ENCODE peak calls at places on chromosome 5, in ten cellular contexts. One of them, this sample, is unnamed.

GRCh38 chr5:66285343-66285942 is 141.3 kb downstream of the SREK1 start:
- DNase-seq in stimulated activated CD8-positive, alpha-beta memory T cell treated with anti-CD3 and anti-CD28 coated beads, Interleukin-4, amount 100 ng/mL, for 1 hour: no peak
- DNase-seq in NCI-H1105 treated with DMSO at 0.1 percent for 48 hours: no peak
- DNase-seq in left ventricle myocardium inferior: no peak
- DNase-seq in activated naive CD4-positive, alpha-beta T cell treated with anti-CD3 and anti-CD28 coated beads, Interleukin-2, amount 10 ng/mL, durations not matched to agents 7 days and 5 days: no peak
- DNase-seq in CD4-positive, CD25-positive, alpha-beta regulatory T cell: no peak
- DNase-seq in choroid plexus epithelial cell: no peak
- DNase-seq in AG20443: no peak
- DNase-seq in fibroblast of gingiva: no peak
- DNase-seq in naive B cell: no peak
- DNase-seq in this sample: no peak

GRCh38 chr5:10118150-10118549 is 131.5 kb downstream of the ATPSCKMT start:
- DNase-seq in stimulated activated CD8-positive, alpha-beta memory T cell treated with anti-CD3 and anti-CD28 coated beads, Interleukin-4, amount 100 ng/mL, for 1 hour: no peak
- DNase-seq in NCI-H1105 treated with DMSO at 0.1 percent for 48 hours: no peak
- DNase-seq in left ventricle myocardium inferior: no peak
- DNase-seq in activated naive CD4-positive, alpha-beta T cell treated with anti-CD3 and anti-CD28 coated beads, Interleukin-2, amount 10 ng/mL, durations not matched to agents 7 days and 5 days: no peak
- DNase-seq in CD4-positive, CD25-positive, alpha-beta regulatory T cell: no peak
- DNase-seq in choroid plexus epithelial cell: no peak
- DNase-seq in AG20443: peak; percentile 26
- DNase-seq in fibroblast of gingiva: no peak
- DNase-seq in naive B cell: no peak
- DNase-seq in this sample: no peak

GRCh38 chr5:112918136-112918535 is 3.9 kb downstream of the REEP5 start:
- DNase-seq in stimulated activated CD8-positive, alpha-beta memory T cell treated with anti-CD3 and anti-CD28 coated beads, Interleukin-4, amount 100 ng/mL, for 1 hour: no peak
- DNase-seq in NCI-H1105 treated with DMSO at 0.1 percent for 48 hours: no peak
- DNase-seq in left ventricle myocardium inferior: no peak
- DNase-seq in activated naive CD4-positive, alpha-beta T cell treated with anti-CD3 and anti-CD28 coated beads, Interleukin-2, amount 10 ng/mL, durations not matched to agents 7 days and 5 days: no peak
- DNase-seq in CD4-positive, CD25-positive, alpha-beta regulatory T cell: no peak
- DNase-seq in choroid plexus epithelial cell: no peak
- DNase-seq in AG20443: no peak
- DNase-seq in fibroblast of gingiva: no peak
- DNase-seq in naive B cell: no peak
- DNase-seq in this sample: no peak

GRCh38 chr5:148033138-148033537 is 30.6 kb upstream of the SPINK5 start:
- DNase-seq in stimulated activated CD8-positive, alpha-beta memory T cell treated with anti-CD3 and anti-CD28 coated beads, Interleukin-4, amount 100 ng/mL, for 1 hour: no peak
- DNase-seq in NCI-H1105 treated with DMSO at 0.1 percent for 48 hours: no peak
- DNase-seq in left ventricle myocardium inferior: no peak
- DNase-seq in activated naive CD4-positive, alpha-beta T cell treated with anti-CD3 and anti-CD28 coated beads, Interleukin-2, amount 10 ng/mL, durations not matched to agents 7 days and 5 days: no peak
- DNase-seq in CD4-positive, CD25-positive, alpha-beta regulatory T cell: no peak
- DNase-seq in choroid plexus epithelial cell: no peak
- DNase-seq in AG20443: no peak
- DNase-seq in fibroblast of gingiva: no peak
- DNase-seq in naive B cell: no peak
- DNase-seq in this sample: no peak

GRCh38 chr5:170747851-170748250 is 35.7 kb upstream of the GABRP start:
- DNase-seq in stimulated activated CD8-positive, alpha-beta memory T cell treated with anti-CD3 and anti-CD28 coated beads, Interleukin-4, amount 100 ng/mL, for 1 hour: no peak
- DNase-seq in NCI-H1105 treated with DMSO at 0.1 percent for 48 hours: no peak
- DNase-seq in left ventricle myocardium inferior: no peak
- DNase-seq in activated naive CD4-positive, alpha-beta T cell treated with anti-CD3 and anti-CD28 coated beads, Interleukin-2, amount 10 ng/mL, durations not matched to agents 7 days and 5 days: no peak
- DNase-seq in CD4-positive, CD25-positive, alpha-beta regulatory T cell: no peak
- DNase-seq in choroid plexus epithelial cell: peak; percentile 31
- DNase-seq in AG20443: no peak
- DNase-seq in fibroblast of gingiva: no peak
- DNase-seq in naive B cell: no peak
- DNase-seq in this sample: no peak

GRCh38 chr5:67405101-67405364 is 208.4 kb upstream of the CD180 start:
- DNase-seq in stimulated activated CD8-positive, alpha-beta memory T cell treated with anti-CD3 and anti-CD28 coated beads, Interleukin-4, amount 100 ng/mL, for 1 hour: no peak
- DNase-seq in NCI-H1105 treated with DMSO at 0.1 percent for 48 hours: no peak
- DNase-seq in left ventricle myocardium inferior: no peak
- DNase-seq in activated naive CD4-positive, alpha-beta T cell treated with anti-CD3 and anti-CD28 coated beads, Interleukin-2, amount 10 ng/mL, durations not matched to agents 7 days and 5 days: no peak
- DNase-seq in CD4-positive, CD25-positive, alpha-beta regulatory T cell: no peak
- DNase-seq in choroid plexus epithelial cell: no peak
- DNase-seq in AG20443: no peak
- DNase-seq in fibroblast of gingiva: no peak
- DNase-seq in naive B cell: no peak
- DNase-seq in this sample: no peak

GRCh38 chr5:107551088-107551487 is 119.6 kb downstream of the EFNA5 start:
- DNase-seq in stimulated activated CD8-positive, alpha-beta memory T cell treated with anti-CD3 and anti-CD28 coated beads, Interleukin-4, amount 100 ng/mL, for 1 hour: no peak
- DNase-seq in NCI-H1105 treated with DMSO at 0.1 percent for 48 hours: no peak
- DNase-seq in left ventricle myocardium inferior: no peak
- DNase-seq in activated naive CD4-positive, alpha-beta T cell treated with anti-CD3 and anti-CD28 coated beads, Interleukin-2, amount 10 ng/mL, durations not matched to agents 7 days and 5 days: no peak
- DNase-seq in CD4-positive, CD25-positive, alpha-beta regulatory T cell: no peak
- DNase-seq in choroid plexus epithelial cell: no peak
- DNase-seq in AG20443: no peak
- DNase-seq in fibroblast of gingiva: no peak
- DNase-seq in naive B cell: no peak
- DNase-seq in this sample: no peak

GRCh38 chr5:157989296-157989695 is 130.4 kb upstream of the CLINT1 start:
- DNase-seq in stimulated activated CD8-positive, alpha-beta memory T cell treated with anti-CD3 and anti-CD28 coated beads, Interleukin-4, amount 100 ng/mL, for 1 hour: no peak
- DNase-seq in NCI-H1105 treated with DMSO at 0.1 percent for 48 hours: no peak
- DNase-seq in left ventricle myocardium inferior: no peak
- DNase-seq in activated naive CD4-positive, alpha-beta T cell treated with anti-CD3 and anti-CD28 coated beads, Interleukin-2, amount 10 ng/mL, durations not matched to agents 7 days and 5 days: no peak
- DNase-seq in CD4-positive, CD25-positive, alpha-beta regulatory T cell: no peak
- DNase-seq in choroid plexus epithelial cell: peak; percentile 59
- DNase-seq in AG20443: no peak
- DNase-seq in fibroblast of gingiva: no peak
- DNase-seq in naive B cell: no peak
- DNase-seq in this sample: no peak

GRCh38 chr5:168468836-168469235 is 17.4 kb upstream of the RARS1 start:
- DNase-seq in stimulated activated CD8-positive, alpha-beta memory T cell treated with anti-CD3 and anti-CD28 coated beads, Interleukin-4, amount 100 ng/mL, for 1 hour: no peak
- DNase-seq in NCI-H1105 treated with DMSO at 0.1 percent for 48 hours: no peak
- DNase-seq in left ventricle myocardium inferior: no peak
- DNase-seq in activated naive CD4-positive, alpha-beta T cell treated with anti-CD3 and anti-CD28 coated beads, Interleukin-2, amount 10 ng/mL, durations not matched to agents 7 days and 5 days: no peak
- DNase-seq in CD4-positive, CD25-positive, alpha-beta regulatory T cell: no peak
- DNase-seq in choroid plexus epithelial cell: peak; percentile 76
- DNase-seq in AG20443: peak; percentile 64
- DNase-seq in fibroblast of gingiva: no peak
- DNase-seq in naive B cell: no peak
- DNase-seq in this sample: no peak

GRCh38 chr5:80866372-80866771 is 93.8 kb upstream of the RASGRF2 start:
- DNase-seq in stimulated activated CD8-positive, alpha-beta memory T cell treated with anti-CD3 and anti-CD28 coated beads, Interleukin-4, amount 100 ng/mL, for 1 hour: no peak
- DNase-seq in NCI-H1105 treated with DMSO at 0.1 percent for 48 hours: no peak
- DNase-seq in left ventricle myocardium inferior: no peak
- DNase-seq in activated naive CD4-positive, alpha-beta T cell treated with anti-CD3 and anti-CD28 coated beads, Interleukin-2, amount 10 ng/mL, durations not matched to agents 7 days and 5 days: no peak
- DNase-seq in CD4-positive, CD25-positive, alpha-beta regulatory T cell: no peak
- DNase-seq in choroid plexus epithelial cell: no peak
- DNase-seq in AG20443: no peak
- DNase-seq in fibroblast of gingiva: no peak
- DNase-seq in naive B cell: no peak
- DNase-seq in this sample: no peak

GRCh38 chr5:80212171-80212667 is 43.6 kb downstream of the SERINC5 start:
- DNase-seq in stimulated activated CD8-positive, alpha-beta memory T cell treated with anti-CD3 and anti-CD28 coated beads, Interleukin-4, amount 100 ng/mL, for 1 hour: no peak
- DNase-seq in NCI-H1105 treated with DMSO at 0.1 percent for 48 hours: no peak
- DNase-seq in left ventricle myocardium inferior: no peak
- DNase-seq in activated naive CD4-positive, alpha-beta T cell treated with anti-CD3 and anti-CD28 coated beads, Interleukin-2, amount 10 ng/mL, durations not matched to agents 7 days and 5 days: no peak
- DNase-seq in CD4-positive, CD25-positive, alpha-beta regulatory T cell: no peak
- DNase-seq in choroid plexus epithelial cell: no peak
- DNase-seq in AG20443: no peak
- DNase-seq in fibroblast of gingiva: no peak
- DNase-seq in naive B cell: no peak
- DNase-seq in this sample: no peak

GRCh38 chr5:1214163-1214935 is 10.8 kb upstream of the SLC6A18 start:
- DNase-seq in stimulated activated CD8-positive, alpha-beta memory T cell treated with anti-CD3 and anti-CD28 coated beads, Interleukin-4, amount 100 ng/mL, for 1 hour: no peak
- DNase-seq in NCI-H1105 treated with DMSO at 0.1 percent for 48 hours: no peak
- DNase-seq in left ventricle myocardium inferior: no peak
- DNase-seq in activated naive CD4-positive, alpha-beta T cell treated with anti-CD3 and anti-CD28 coated beads, Interleukin-2, amount 10 ng/mL, durations not matched to agents 7 days and 5 days: no peak
- DNase-seq in CD4-positive, CD25-positive, alpha-beta regulatory T cell: no peak
- DNase-seq in choroid plexus epithelial cell: no peak
- DNase-seq in AG20443: no peak
- DNase-seq in fibroblast of gingiva: no peak
- DNase-seq in naive B cell: no peak
- DNase-seq in this sample: no peak

GRCh38 chr5:59317023-59317771 is 576.3 kb downstream of the PDE4D start:
- DNase-seq in stimulated activated CD8-positive, alpha-beta memory T cell treated with anti-CD3 and anti-CD28 coated beads, Interleukin-4, amount 100 ng/mL, for 1 hour: no peak
- DNase-seq in NCI-H1105 treated with DMSO at 0.1 percent for 48 hours: peak; percentile 17
- DNase-seq in left ventricle myocardium inferior: no peak
- DNase-seq in activated naive CD4-positive, alpha-beta T cell treated with anti-CD3 and anti-CD28 coated beads, Interleukin-2, amount 10 ng/mL, durations not matched to agents 7 days and 5 days: no peak
- DNase-seq in CD4-positive, CD25-positive, alpha-beta regulatory T cell: no peak
- DNase-seq in choroid plexus epithelial cell: peak; percentile 85
- DNase-seq in AG20443: no peak
- DNase-seq in fibroblast of gingiva: peak; percentile 61
- DNase-seq in naive B cell: no peak
- DNase-seq in this sample: no peak

GRCh38 chr5:175866377-175866907 is 4.9 kb upstream of the CPLX2 start:
- DNase-seq in stimulated activated CD8-positive, alpha-beta memory T cell treated with anti-CD3 and anti-CD28 coated beads, Interleukin-4, amount 100 ng/mL, for 1 hour: no peak
- DNase-seq in NCI-H1105 treated with DMSO at 0.1 percent for 48 hours: no peak
- DNase-seq in left ventricle myocardium inferior: no peak
- DNase-seq in activated naive CD4-positive, alpha-beta T cell treated with anti-CD3 and anti-CD28 coated beads, Interleukin-2, amount 10 ng/mL, durations not matched to agents 7 days and 5 days: no peak
- DNase-seq in CD4-positive, CD25-positive, alpha-beta regulatory T cell: no peak
- DNase-seq in choroid plexus epithelial cell: no peak
- DNase-seq in AG20443: no peak
- DNase-seq in fibroblast of gingiva: no peak
- DNase-seq in naive B cell: no peak
- DNase-seq in this sample: no peak

GRCh38 chr5:55534436-55535198 is at the start of gene PLPP1:
- DNase-seq in stimulated activated CD8-positive, alpha-beta memory T cell treated with anti-CD3 and anti-CD28 coated beads, Interleukin-4, amount 100 ng/mL, for 1 hour: peak; percentile 62
- DNase-seq in NCI-H1105 treated with DMSO at 0.1 percent for 48 hours: peak; percentile 67
- DNase-seq in left ventricle myocardium inferior: peak; percentile 92
- DNase-seq in activated naive CD4-positive, alpha-beta T cell treated with anti-CD3 and anti-CD28 coated beads, Interleukin-2, amount 10 ng/mL, durations not matched to agents 7 days and 5 days: peak; percentile 90
- DNase-seq in CD4-positive, CD25-positive, alpha-beta regulatory T cell: peak; percentile 88
- DNase-seq in choroid plexus epithelial cell: peak; percentile 89
- DNase-seq in AG20443: peak; percentile 98
- DNase-seq in fibroblast of gingiva: peak; percentile 92
- DNase-seq in naive B cell: peak; percentile 86
- DNase-seq in this sample: peak; percentile 84

GRCh38 chr5:153256-153655 is 38.0 kb upstream of the LRRC14B start:
- DNase-seq in stimulated activated CD8-positive, alpha-beta memory T cell treated with anti-CD3 and anti-CD28 coated beads, Interleukin-4, amount 100 ng/mL, for 1 hour: no peak
- DNase-seq in NCI-H1105 treated with DMSO at 0.1 percent for 48 hours: no peak
- DNase-seq in left ventricle myocardium inferior: no peak
- DNase-seq in activated naive CD4-positive, alpha-beta T cell treated with anti-CD3 and anti-CD28 coated beads, Interleukin-2, amount 10 ng/mL, durations not matched to agents 7 days and 5 days: no peak
- DNase-seq in CD4-positive, CD25-positive, alpha-beta regulatory T cell: no peak
- DNase-seq in choroid plexus epithelial cell: peak; percentile 48
- DNase-seq in AG20443: no peak
- DNase-seq in fibroblast of gingiva: no peak
- DNase-seq in naive B cell: no peak
- DNase-seq in this sample: no peak

GRCh38 chr5:96673127-96673526 is 11.0 kb downstream of the CAST start:
- DNase-seq in stimulated activated CD8-positive, alpha-beta memory T cell treated with anti-CD3 and anti-CD28 coated beads, Interleukin-4, amount 100 ng/mL, for 1 hour: no peak
- DNase-seq in NCI-H1105 treated with DMSO at 0.1 percent for 48 hours: no peak
- DNase-seq in left ventricle myocardium inferior: no peak
- DNase-seq in activated naive CD4-positive, alpha-beta T cell treated with anti-CD3 and anti-CD28 coated beads, Interleukin-2, amount 10 ng/mL, durations not matched to agents 7 days and 5 days: no peak
- DNase-seq in CD4-positive, CD25-positive, alpha-beta regulatory T cell: no peak
- DNase-seq in choroid plexus epithelial cell: no peak
- DNase-seq in AG20443: no peak
- DNase-seq in fibroblast of gingiva: no peak
- DNase-seq in naive B cell: no peak
- DNase-seq in this sample: no peak

GRCh38 chr5:174172104-174172965 is 126.8 kb downstream of the NSG2 start:
- DNase-seq in stimulated activated CD8-positive, alpha-beta memory T cell treated with anti-CD3 and anti-CD28 coated beads, Interleukin-4, amount 100 ng/mL, for 1 hour: no peak
- DNase-seq in NCI-H1105 treated with DMSO at 0.1 percent for 48 hours: no peak
- DNase-seq in left ventricle myocardium inferior: no peak
- DNase-seq in activated naive CD4-positive, alpha-beta T cell treated with anti-CD3 and anti-CD28 coated beads, Interleukin-2, amount 10 ng/mL, durations not matched to agents 7 days and 5 days: no peak
- DNase-seq in CD4-positive, CD25-positive, alpha-beta regulatory T cell: no peak
- DNase-seq in choroid plexus epithelial cell: no peak
- DNase-seq in AG20443: no peak
- DNase-seq in fibroblast of gingiva: no peak
- DNase-seq in naive B cell: no peak
- DNase-seq in this sample: no peak

GRCh38 chr5:9661316-9662015 is 31.3 kb upstream of the TAS2R1 start:
- DNase-seq in stimulated activated CD8-positive, alpha-beta memory T cell treated with anti-CD3 and anti-CD28 coated beads, Interleukin-4, amount 100 ng/mL, for 1 hour: no peak
- DNase-seq in NCI-H1105 treated with DMSO at 0.1 percent for 48 hours: no peak
- DNase-seq in left ventricle myocardium inferior: no peak
- DNase-seq in activated naive CD4-positive, alpha-beta T cell treated with anti-CD3 and anti-CD28 coated beads, Interleukin-2, amount 10 ng/mL, durations not matched to agents 7 days and 5 days: no peak
- DNase-seq in CD4-positive, CD25-positive, alpha-beta regulatory T cell: no peak
- DNase-seq in choroid plexus epithelial cell: no peak
- DNase-seq in AG20443: no peak
- DNase-seq in fibroblast of gingiva: peak; percentile 11
- DNase-seq in naive B cell: no peak
- DNase-seq in this sample: no peak

GRCh38 chr5:36777105-36777757 is 99.3 kb upstream of the NIPBL start:
- DNase-seq in stimulated activated CD8-positive, alpha-beta memory T cell treated with anti-CD3 and anti-CD28 coated beads, Interleukin-4, amount 100 ng/mL, for 1 hour: no peak
- DNase-seq in NCI-H1105 treated with DMSO at 0.1 percent for 48 hours: no peak
- DNase-seq in left ventricle myocardium inferior: no peak
- DNase-seq in activated naive CD4-positive, alpha-beta T cell treated with anti-CD3 and anti-CD28 coated beads, Interleukin-2, amount 10 ng/mL, durations not matched to agents 7 days and 5 days: no peak
- DNase-seq in CD4-positive, CD25-positive, alpha-beta regulatory T cell: no peak
- DNase-seq in choroid plexus epithelial cell: peak; percentile 64
- DNase-seq in AG20443: peak; percentile 27
- DNase-seq in fibroblast of gingiva: peak; percentile 8
- DNase-seq in naive B cell: no peak
- DNase-seq in this sample: no peak

GRCh38 chr5:125043781-125044391 is 297.4 kb upstream of the ZNF608 start:
- DNase-seq in stimulated activated CD8-positive, alpha-beta memory T cell treated with anti-CD3 and anti-CD28 coated beads, Interleukin-4, amount 100 ng/mL, for 1 hour: no peak
- DNase-seq in NCI-H1105 treated with DMSO at 0.1 percent for 48 hours: peak; percentile 73
- DNase-seq in left ventricle myocardium inferior: peak; percentile 78
- DNase-seq in activated naive CD4-positive, alpha-beta T cell treated with anti-CD3 and anti-CD28 coated beads, Interleukin-2, amount 10 ng/mL, durations not matched to agents 7 days and 5 days: no peak
- DNase-seq in CD4-positive, CD25-positive, alpha-beta regulatory T cell: no peak
- DNase-seq in choroid plexus epithelial cell: peak; percentile 93
- DNase-seq in AG20443: peak; percentile 37
- DNase-seq in fibroblast of gingiva: peak; percentile 63
- DNase-seq in naive B cell: no peak
- DNase-seq in this sample: no peak

GRCh38 chr5:66856041-66856805 is 260.0 kb downstream of the MAST4 start:
- DNase-seq in stimulated activated CD8-positive, alpha-beta memory T cell treated with anti-CD3 and anti-CD28 coated beads, Interleukin-4, amount 100 ng/mL, for 1 hour: no peak
- DNase-seq in NCI-H1105 treated with DMSO at 0.1 percent for 48 hours: no peak
- DNase-seq in left ventricle myocardium inferior: no peak
- DNase-seq in activated naive CD4-positive, alpha-beta T cell treated with anti-CD3 and anti-CD28 coated beads, Interleukin-2, amount 10 ng/mL, durations not matched to agents 7 days and 5 days: no peak
- DNase-seq in CD4-positive, CD25-positive, alpha-beta regulatory T cell: no peak
- DNase-seq in choroid plexus epithelial cell: no peak
- DNase-seq in AG20443: no peak
- DNase-seq in fibroblast of gingiva: no peak
- DNase-seq in naive B cell: no peak
- DNase-seq in this sample: no peak

GRCh38 chr5:78530342-78531096 is 118.1 kb downstream of the LHFPL2 start:
- DNase-seq in stimulated activated CD8-positive, alpha-beta memory T cell treated with anti-CD3 and anti-CD28 coated beads, Interleukin-4, amount 100 ng/mL, for 1 hour: no peak
- DNase-seq in NCI-H1105 treated with DMSO at 0.1 percent for 48 hours: no peak
- DNase-seq in left ventricle myocardium inferior: no peak
- DNase-seq in activated naive CD4-positive, alpha-beta T cell treated with anti-CD3 and anti-CD28 coated beads, Interleukin-2, amount 10 ng/mL, durations not matched to agents 7 days and 5 days: no peak
- DNase-seq in CD4-positive, CD25-positive, alpha-beta regulatory T cell: no peak
- DNase-seq in choroid plexus epithelial cell: peak; percentile 88
- DNase-seq in AG20443: peak; percentile 41
- DNase-seq in fibroblast of gingiva: no peak
- DNase-seq in naive B cell: no peak
- DNase-seq in this sample: no peak

GRCh38 chr5:101045689-101046088 is 142.6 kb upstream of the ST8SIA4 start:
- DNase-seq in stimulated activated CD8-positive, alpha-beta memory T cell treated with anti-CD3 and anti-CD28 coated beads, Interleukin-4, amount 100 ng/mL, for 1 hour: no peak
- DNase-seq in NCI-H1105 treated with DMSO at 0.1 percent for 48 hours: no peak
- DNase-seq in left ventricle myocardium inferior: no peak
- DNase-seq in activated naive CD4-positive, alpha-beta T cell treated with anti-CD3 and anti-CD28 coated beads, Interleukin-2, amount 10 ng/mL, durations not matched to agents 7 days and 5 days: no peak
- DNase-seq in CD4-positive, CD25-positive, alpha-beta regulatory T cell: peak; percentile 34
- DNase-seq in choroid plexus epithelial cell: peak; percentile 47
- DNase-seq in AG20443: no peak
- DNase-seq in fibroblast of gingiva: no peak
- DNase-seq in naive B cell: peak; percentile 11
- DNase-seq in this sample: no peak

GRCh38 chr5:171309526-171310333 is 682 bp downstream of the TLX3 start:
- DNase-seq in stimulated activated CD8-positive, alpha-beta memory T cell treated with anti-CD3 and anti-CD28 coated beads, Interleukin-4, amount 100 ng/mL, for 1 hour: no peak
- DNase-seq in NCI-H1105 treated with DMSO at 0.1 percent for 48 hours: no peak
- DNase-seq in left ventricle myocardium inferior: no peak
- DNase-seq in activated naive CD4-positive, alpha-beta T cell treated with anti-CD3 and anti-CD28 coated beads, Interleukin-2, amount 10 ng/mL, durations not matched to agents 7 days and 5 days: peak; percentile 36
- DNase-seq in CD4-positive, CD25-positive, alpha-beta regulatory T cell: peak; percentile 32
- DNase-seq in choroid plexus epithelial cell: no peak
- DNase-seq in AG20443: no peak
- DNase-seq in fibroblast of gingiva: no peak
- DNase-seq in naive B cell: no peak
- DNase-seq in this sample: peak; percentile 49

GRCh38 chr5:122858451-122858850 is 13.0 kb downstream of the SNX24 start:
- DNase-seq in stimulated activated CD8-positive, alpha-beta memory T cell treated with anti-CD3 and anti-CD28 coated beads, Interleukin-4, amount 100 ng/mL, for 1 hour: no peak
- DNase-seq in NCI-H1105 treated with DMSO at 0.1 percent for 48 hours: peak; percentile 58
- DNase-seq in left ventricle myocardium inferior: no peak
- DNase-seq in activated naive CD4-positive, alpha-beta T cell treated with anti-CD3 and anti-CD28 coated beads, Interleukin-2, amount 10 ng/mL, durations not matched to agents 7 days and 5 days: no peak
- DNase-seq in CD4-positive, CD25-positive, alpha-beta regulatory T cell: no peak
- DNase-seq in choroid plexus epithelial cell: peak; percentile 23
- DNase-seq in AG20443: no peak
- DNase-seq in fibroblast of gingiva: no peak
- DNase-seq in naive B cell: no peak
- DNase-seq in this sample: no peak

GRCh38 chr5:176481659-176482213 is 33.6 kb downstream of the FAF2 start:
- DNase-seq in stimulated activated CD8-positive, alpha-beta memory T cell treated with anti-CD3 and anti-CD28 coated beads, Interleukin-4, amount 100 ng/mL, for 1 hour: no peak
- DNase-seq in NCI-H1105 treated with DMSO at 0.1 percent for 48 hours: no peak
- DNase-seq in left ventricle myocardium inferior: no peak
- DNase-seq in activated naive CD4-positive, alpha-beta T cell treated with anti-CD3 and anti-CD28 coated beads, Interleukin-2, amount 10 ng/mL, durations not matched to agents 7 days and 5 days: no peak
- DNase-seq in CD4-positive, CD25-positive, alpha-beta regulatory T cell: peak; percentile 18
- DNase-seq in choroid plexus epithelial cell: peak; percentile 61
- DNase-seq in AG20443: no peak
- DNase-seq in fibroblast of gingiva: no peak
- DNase-seq in naive B cell: no peak
- DNase-seq in this sample: no peak

GRCh38 chr5:74357827-74358226 is 282.7 kb downstream of the ENC1 start:
- DNase-seq in stimulated activated CD8-positive, alpha-beta memory T cell treated with anti-CD3 and anti-CD28 coated beads, Interleukin-4, amount 100 ng/mL, for 1 hour: no peak
- DNase-seq in NCI-H1105 treated with DMSO at 0.1 percent for 48 hours: no peak
- DNase-seq in left ventricle myocardium inferior: no peak
- DNase-seq in activated naive CD4-positive, alpha-beta T cell treated with anti-CD3 and anti-CD28 coated beads, Interleukin-2, amount 10 ng/mL, durations not matched to agents 7 days and 5 days: no peak
- DNase-seq in CD4-positive, CD25-positive, alpha-beta regulatory T cell: no peak
- DNase-seq in choroid plexus epithelial cell: no peak
- DNase-seq in AG20443: no peak
- DNase-seq in fibroblast of gingiva: no peak
- DNase-seq in naive B cell: no peak
- DNase-seq in this sample: no peak

This sample was measured in DND-41.